ENCODE peak calls at places on chromosomes 6 and 20, in nine cellular contexts. S is cardiac muscle cell; K is heart right ventricle; W is IMR-90; T is prostate gland; X is colonic mucosa; M is tibial artery; J is CD8-positive, alpha-beta memory T cell; H is GM23338. Q is an unnamed sample.
A peak's percentile ranks its signal among the peaks of the same experiment; 100 is the strongest.

GRCh38 chr20:44129996-44130718 is 56.8 kb downstream of the JPH2 start:
- DNase-seq in S (no peak), K (no peak), W (peak; percentile 9), T (no peak), X (no peak), M (peak; percentile 62), J (no peak), H (no peak), Q (no peak)

GRCh38 chr6:6479706-6480250 is 108.7 kb upstream of the LY86 start:
- DNase-seq in S (no peak), K (no peak), W (no peak), T (no peak), X (no peak), M (no peak), J (no peak), H (no peak), Q (no peak)

GRCh38 chr6:84074988-84075781 is 41.6 kb downstream of the MRAP2 start:
- DNase-seq in S (peak; percentile 40), K (no peak), W (peak; percentile 7), T (no peak), X (no peak), M (no peak), J (no peak), H (peak; percentile 78), Q (no peak)

GRCh38 chr6:44009425-44010321 is 117.6 kb downstream of the MRPL14 start:
- DNase-seq in S (no peak), K (no peak), W (peak; percentile 29), T (no peak), X (no peak), M (peak; percentile 48), J (no peak), H (no peak), Q (no peak)

GRCh38 chr6:73079978-73080377 is 145.3 kb downstream of the KHDC1L start:
- DNase-seq in S (no peak), K (no peak), W (peak; percentile 43), T (no peak), X (no peak), M (no peak), J (no peak), H (no peak), Q (no peak)

GRCh38 chr6:133503330-133503729 is 262.2 kb downstream of the EYA4 start:
- DNase-seq in S (peak; percentile 36), K (no peak), W (no peak), T (no peak), X (no peak), M (no peak), J (no peak), H (no peak), Q (no peak)

GRCh38 chr20:1809611-1810510 is 85.3 kb upstream of the SIRPA start:
- DNase-seq in S (no peak), K (no peak), W (peak; percentile 77), T (no peak), X (no peak), M (peak; percentile 45), J (no peak), H (no peak), Q (peak; percentile 64)

GRCh38 chr6:44715188-44715587 is 327.7 kb downstream of the CDC5L start:
- DNase-seq in S (no peak), K (no peak), W (no peak), T (no peak), X (no peak), M (no peak), J (no peak), H (no peak), Q (no peak)

GRCh38 chr20:7459123-7459522 is 481.1 kb downstream of the HAO1 start:
- DNase-seq in S (peak; percentile 74), K (no peak), W (no peak), T (no peak), X (no peak), M (no peak), J (no peak), H (no peak), Q (no peak)

GRCh38 chr20:36830791-36831691 is 44.9 kb upstream of the TLDC2 start:
- DNase-seq in S (peak; percentile 78), K (peak; percentile 80), W (peak; percentile 23), T (no peak), X (no peak), M (peak; percentile 97), J (no peak), H (peak; percentile 41), Q (peak; percentile 40)

GRCh38 chr20:3047486-3048419 is 1.9 kb downstream of the MRPS26 start:
- DNase-seq in S (no peak), K (no peak), W (no peak), T (no peak), X (no peak), M (no peak), J (no peak), H (no peak), Q (no peak)

GRCh38 chr6:31834704-31835375 is 7.3 kb downstream of the HSPA1B start:
- DNase-seq in S (no peak), K (peak; percentile 81), W (no peak), T (peak; percentile 72), X (peak; percentile 83), M (peak; percentile 87), J (peak; percentile 86), H (peak; percentile 76), Q (no peak)

GRCh38 chr20:2101057-2101934 is at the start of gene STK35:
- DNase-seq in S (no peak), K (no peak), W (no peak), T (peak; percentile 78), X (peak; percentile 83), M (no peak), J (no peak), H (peak; percentile 81), Q (peak; percentile 52)

GRCh38 chr20:4014031-4014474 is 1.3 kb downstream of the RNF24 start:
- DNase-seq in S (peak; percentile 86), K (peak; percentile 52), W (peak; percentile 85), T (peak; percentile 93), X (peak; percentile 78), M (no peak), J (peak; percentile 55), H (peak; percentile 33), Q (peak; percentile 77)

GRCh38 chr6:143468026-143468425 is 17.4 kb downstream of the PEX3 start:
- DNase-seq in S (no peak), K (no peak), W (no peak), T (no peak), X (no peak), M (no peak), J (no peak), H (no peak), Q (peak; percentile 59)

GRCh38 chr20:48153105-48153504 is 367.8 kb upstream of the SULF2 start:
- DNase-seq in S (no peak), K (no peak), W (no peak), T (no peak), X (no peak), M (no peak), J (no peak), H (no peak), Q (no peak)

GRCh38 chr6:4491501-4492260 is 284.5 kb upstream of the CDYL start:
- DNase-seq in S (peak; percentile 18), K (no peak), W (peak; percentile 37), T (no peak), X (no peak), M (no peak), J (no peak), H (no peak), Q (peak; percentile 48)

GRCh38 chr6:12653396-12653910 is 63.1 kb upstream of the PHACTR1 start:
- DNase-seq in S (peak; percentile 24), K (peak; percentile 4), W (no peak), T (no peak), X (no peak), M (no peak), J (no peak), H (no peak), Q (no peak)

GRCh38 chr6:63437058-63437457 is 117.3 kb upstream of the LGSN start:
- DNase-seq in S (no peak), K (no peak), W (no peak), T (no peak), X (no peak), M (no peak), J (no peak), H (no peak), Q (no peak)

GRCh38 chr6:63430985-63431519 is 111.3 kb upstream of the LGSN start:
- DNase-seq in S (no peak), K (no peak), W (no peak), T (no peak), X (no peak), M (no peak), J (no peak), H (no peak), Q (no peak)

GRCh38 chr6:63440057-63440456 is 120.3 kb upstream of the LGSN start:
- DNase-seq in S (no peak), K (no peak), W (no peak), T (no peak), X (peak; percentile 52), M (no peak), J (no peak), H (no peak), Q (no peak)

GRCh38 chr6:63436356-63436755 is 116.6 kb upstream of the LGSN start:
- DNase-seq in S (no peak), K (no peak), W (no peak), T (no peak), X (no peak), M (no peak), J (no peak), H (no peak), Q (no peak)

DNA sequence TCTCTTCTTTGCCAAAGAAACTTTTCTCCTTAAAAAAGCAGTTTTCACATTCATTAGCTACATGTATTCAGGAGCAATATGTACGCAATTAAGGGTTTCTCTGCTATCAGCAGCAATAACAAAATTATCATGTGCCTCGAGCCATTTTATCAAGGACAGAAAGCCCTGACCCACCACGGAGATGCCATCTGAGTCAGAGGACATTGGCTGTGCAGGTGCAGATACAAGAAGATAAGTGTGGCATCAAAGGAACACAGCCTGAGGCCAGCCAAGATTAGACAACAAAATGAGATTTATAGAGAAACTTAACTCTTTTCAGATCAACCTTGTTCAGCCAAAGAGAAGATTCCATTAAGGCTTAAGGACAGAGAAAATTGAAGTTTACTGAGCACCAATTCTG is 115.2 kb upstream of the LGSN start:
- DNase-seq in S (no peak), K (no peak), W (no peak), T (no peak), X (no peak), M (no peak), J (no peak), H (no peak), Q (no peak)
- H3K4me1 ChIP-seq in S (no peaks in the 10 kb centered on the region), K (no peaks in the 10 kb centered on the region), W (no peaks in the 10 kb centered on the region), T (no peaks in the 10 kb centered on the region), X (peaks cover under 1% of the 10 kb centered on the region), M (no peaks in the 10 kb centered on the region), J (no peaks in the 10 kb centered on the region), H (no peaks in the 10 kb centered on the region), Q (no peaks in the 10 kb centered on the region)

GRCh38 chr6:155120034-155120433 is 124.9 kb downstream of the TIAM2 start:
- DNase-seq in S (no peak), K (no peak), W (no peak), T (no peak), X (no peak), M (no peak), J (no peak), H (peak; percentile 93), Q (no peak)
- H3K27ac ChIP-seq in S (no peak overlapping the region), K (no peak overlapping the region), W (no peak overlapping the region), T (no peak overlapping the region), X (no peak overlapping the region), M (no peak overlapping the region), J (no peak overlapping the region), H (peak overlapping the region; percentile 93), Q (no peak overlapping the region)

GRCh38 chr20:63268671-63269439 is 3.8 kb upstream of the ARFGAP1 start:
- DNase-seq in S (no peak), K (no peak), W (no peak), T (no peak), X (no peak), M (no peak), J (no peak), H (peak; percentile 45), Q (no peak)
- H3K4me1 ChIP-seq in S (peaks cover 4% of the 10 kb centered on the region), K (peaks cover 19% of the 10 kb centered on the region), W (peaks cover 3% of the 10 kb centered on the region), T (no peaks in the 10 kb centered on the region), X (peaks cover 1% of the 10 kb centered on the region), M (no peaks in the 10 kb centered on the region), J (peaks cover 5% of the 10 kb centered on the region), H (peaks cover 6% of the 10 kb centered on the region), Q (peaks cover 11% of the 10 kb centered on the region)

GRCh38 chr6:56897789-56898509 is 57.0 kb upstream of the BEND6 start:
- DNase-seq in S (no peak), K (no peak), W (no peak), T (no peak), X (peak; percentile 23), M (no peak), J (no peak), H (no peak), Q (no peak)
- H3K27ac ChIP-seq in S (no peak overlapping the region), K (no peak overlapping the region), W (no peak overlapping the region), T (no peak overlapping the region), X (peak overlapping the region; percentile 56), M (no peak overlapping the region), J (no peak overlapping the region), H (no peak overlapping the region), Q (no peak overlapping the region)